ENCODE peak calls at places on chromosomes 1 and 21, in six cellular contexts. J is upper lobe of right lung, D is fibroblast of lung, Q is sigmoid colon, W is heart left ventricle, H is body of pancreas. F is an unnamed sample. For H3K9me3 and H3K4me1, the result is how much of the 10 kb centered on the place peaks cover.

GRCh38 chr21:39066829-39067785 is 116.1 kb downstream of the PSMG1 start:
- DNase-seq in D (no peak), Q (no peak), W (no peak), J (no peak), H (no peak), F (no peak)

GRCh38 chr1:29974345-29974744 is 738.0 kb downstream of the PTPRU start:
- DNase-seq in H (no peak), D (peak), J (no peak), W (no peak), Q (no peak), F (no peak)

GRCh38 chr1:92961896-92962752 is 862 bp upstream of the DIPK1A start:
- DNase-seq in J (no peak), Q (peak), W (no peak), H (peak), D (peak), F (peak)

GRCh38 chr1:29490204-29490934 is 254.0 kb downstream of the PTPRU start:
- DNase-seq in H (no peak), W (no peak), J (no peak), Q (peak), D (no peak), F (no peak)

GRCh38 chr1:229229137-229229720 is 41.7 kb upstream of the RAB4A start:
- DNase-seq in J (no peak), W (no peak), Q (peak), D (peak), H (peak), F (no peak)

GRCh38 chr21:26028183-26028582 is 142.4 kb downstream of the APP start:
- DNase-seq in J (no peak), W (no peak), D (peak), H (no peak), Q (no peak), F (no peak)

GRCh38 chr1:226436472-226436854 is 28.6 kb upstream of the PARP1 start:
- DNase-seq in Q (no peak), W (no peak), J (no peak), D (no peak), H (no peak), F (no peak)

GRCh38 chr1:17539526-17540254 is at the start of gene ARHGEF10L:
- DNase-seq in Q (no peak), J (peak), H (peak), W (peak), D (no peak), F (no peak)

GRCh38 chr1:240652554-240652953 is 40.6 kb upstream of the GREM2 start:
- DNase-seq in J (no peak), H (no peak), W (no peak), Q (no peak), D (no peak), F (no peak)

GRCh38 chr1:247100676-247101279 is 3.4 kb downstream of the ZNF669 start:
- DNase-seq in W (no peak), D (no peak), Q (no peak), J (no peak), H (no peak), F (no peak)
- H3K9me3 ChIP-seq in W (half or more), D (under half), Q (under half), J (under half), H (under half), F (under half)

DNA sequence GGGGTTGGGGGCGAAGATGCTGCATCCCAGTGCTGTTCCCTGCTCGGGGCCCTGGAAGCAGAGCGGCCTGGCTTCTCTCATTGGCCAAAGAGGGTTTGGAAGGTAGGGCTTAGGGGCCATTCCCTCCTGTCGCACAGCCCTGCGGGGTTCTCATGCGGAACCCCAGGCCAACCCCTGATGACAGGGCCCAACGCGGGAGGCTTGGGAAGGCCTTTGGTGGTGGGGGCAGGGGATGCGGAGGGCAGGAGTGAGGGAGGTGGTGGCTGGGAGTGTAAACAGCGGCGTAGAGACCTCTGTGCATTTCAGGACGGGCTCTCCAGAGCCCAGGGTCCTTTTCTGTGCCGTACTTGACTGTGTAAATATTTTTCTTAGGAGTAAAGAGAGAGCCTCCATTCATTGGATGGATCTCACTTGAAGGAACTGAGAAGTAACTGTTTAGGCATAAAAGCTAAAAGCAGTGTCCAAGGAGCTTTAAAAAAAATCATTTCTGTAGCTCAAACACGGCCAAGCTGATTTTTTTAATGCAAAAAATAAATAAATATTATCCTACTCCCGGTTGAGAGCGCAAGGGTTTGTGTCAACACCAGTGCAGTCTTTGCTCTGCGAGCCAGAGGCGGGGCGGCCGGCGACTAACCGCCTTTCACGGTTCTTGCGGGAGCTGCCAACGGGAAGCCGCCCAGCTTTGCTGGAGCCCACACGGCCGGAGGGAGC is 169.1 kb downstream of the PRDM16 start:
- DNase-seq in J (peak), D (no peak), W (no peak), Q (no peak), H (no peak), F (no peak)
- H3K4me1 ChIP-seq in J (under half), D (under half), W (under half), Q (under half), H (under half), F (under half)

DNA sequence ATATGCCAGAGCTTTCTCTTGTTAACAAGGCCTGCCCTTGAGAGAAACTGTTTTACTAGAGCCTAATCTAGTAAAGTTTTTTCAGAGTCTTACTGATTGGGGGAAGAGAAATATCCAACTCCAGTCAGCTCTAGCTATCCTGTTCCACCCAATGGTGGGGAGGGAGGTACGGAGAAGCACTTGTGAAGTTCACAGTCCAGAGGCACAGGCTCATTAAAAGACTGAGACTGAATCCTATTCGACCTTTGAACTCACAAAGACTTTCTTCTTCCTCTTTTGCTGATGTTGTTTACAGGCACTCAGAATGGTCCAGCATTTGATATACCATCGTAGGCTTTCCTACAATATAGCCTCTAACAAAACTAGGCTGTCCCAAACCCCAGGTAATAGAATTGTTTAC is 15.5 kb upstream of the SFT2D2 start:
- DNase-seq in D (no peak), H (no peak), Q (no peak), J (no peak), W (no peak), F (no peak)
- H3K9me3 ChIP-seq in D (under half), H (under half), Q (under half), J (under half), W (under half), F (under half)

DNA sequence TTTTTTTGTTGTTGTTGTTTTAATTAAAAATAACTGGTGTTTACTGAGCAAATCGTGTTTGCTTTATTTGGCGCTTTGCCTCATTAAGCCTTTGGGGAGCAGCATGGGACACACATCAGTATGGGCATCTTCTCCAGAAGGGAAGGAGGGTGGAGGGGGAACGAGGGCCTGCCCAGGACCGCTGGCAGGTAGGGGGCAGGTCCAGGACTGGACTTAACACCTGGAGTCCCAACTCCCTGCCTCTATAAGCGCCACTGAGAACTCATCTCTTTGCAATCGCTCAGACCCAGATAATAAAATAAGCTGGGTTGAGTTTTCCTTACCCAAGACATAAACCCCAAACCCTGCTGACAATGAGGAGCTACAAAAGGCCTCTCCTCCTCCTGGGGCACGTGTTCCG is 15.1 kb downstream of the ABCG1 start:
- DNase-seq in W (no peak), D (no peak), J (no peak), Q (no peak), H (no peak), F (no peak)
- H3K4me1 ChIP-seq in W (half or more), D (under half), J (half or more), Q (half or more), H (under half), F (half or more)

GRCh38 chr1:147080671-147081394 is 91.4 kb downstream of the PRKAB2 start:
- DNase-seq in H (no peak), D (no peak), Q (no peak), W (no peak), J (no peak), F (no peak)

GRCh38 chr1:147079400-147080012 is 92.8 kb downstream of the PRKAB2 start:
- DNase-seq in J (no peak), D (no peak), W (no peak), H (no peak), Q (no peak), F (no peak)

GRCh38 chr1:147077936-147078605 is 94.2 kb downstream of the PRKAB2 start:
- DNase-seq in J (no peak), W (no peak), H (no peak), Q (no peak), D (no peak), F (no peak)

GRCh38 chr1:147078606-147079399 is 93.5 kb downstream of the PRKAB2 start:
- DNase-seq in D (no peak), W (no peak), Q (no peak), H (no peak), J (no peak), F (no peak)

DNA sequence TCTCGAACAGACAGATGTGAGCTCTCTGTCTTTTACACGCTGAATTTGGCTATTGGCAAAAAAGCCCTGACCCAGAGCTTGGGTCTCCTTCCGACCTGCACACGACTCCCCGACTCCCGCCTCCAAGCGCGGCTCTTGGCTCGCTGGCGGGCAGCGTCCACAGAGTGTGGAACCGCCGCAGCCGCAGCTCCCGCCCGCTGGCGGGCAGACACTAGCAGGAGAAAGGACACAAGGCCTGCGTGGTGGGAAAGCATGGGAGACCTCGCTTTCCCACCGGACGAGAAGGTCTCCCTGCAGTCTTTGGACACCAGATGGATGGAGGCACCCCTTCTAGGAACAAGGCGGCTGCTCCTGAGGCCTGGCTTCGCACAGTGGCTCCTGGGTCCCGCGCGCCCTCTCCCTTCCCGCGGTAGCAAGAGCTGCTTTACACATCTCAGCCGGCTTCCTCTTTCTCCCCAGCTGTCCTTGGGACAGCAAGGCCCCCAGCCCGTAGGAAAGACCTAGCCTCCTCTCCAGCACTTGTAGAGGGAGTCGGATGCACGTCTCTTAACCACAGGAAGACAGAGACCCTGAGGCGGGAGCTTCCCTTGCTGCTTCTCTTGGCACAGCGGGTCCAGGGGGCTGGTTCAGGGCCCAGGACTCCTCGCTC is 92.1 kb downstream of the PRKAB2 start:
- DNase-seq in Q (no peak), D (no peak), J (peak), W (no peak), H (peak), F (peak)
- H3K9me3 ChIP-seq in Q (under half), D (under half), J (under half), W (under half), H (under half), F (under half)

DNA sequence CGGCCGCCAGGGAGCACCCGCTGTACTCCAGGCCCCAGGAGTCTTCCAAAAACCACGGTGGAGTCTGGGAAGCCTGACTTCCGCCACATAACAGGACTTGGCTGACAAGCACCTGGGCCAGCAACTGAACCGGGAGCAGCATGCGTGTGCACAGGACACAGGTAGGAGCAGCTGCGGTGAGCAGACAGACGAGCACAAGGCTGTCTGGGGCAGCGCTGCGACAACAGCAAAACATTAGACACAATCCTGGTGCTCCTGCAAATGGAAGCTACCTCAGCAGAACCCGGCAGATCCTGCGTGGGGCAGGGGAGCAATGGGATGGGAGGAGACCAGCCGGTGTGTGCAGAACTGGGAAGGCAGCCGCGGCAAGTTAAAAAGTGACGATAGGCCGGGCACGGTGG is 80.4 kb downstream of the NPHP4 start:
- DNase-seq in W (no peak), Q (no peak), H (no peak), D (no peak), J (no peak), F (no peak)
- H3K4me1 ChIP-seq in W (under half), Q (under half), H (under half), D (under half), J (under half), F (under half)

DNA sequence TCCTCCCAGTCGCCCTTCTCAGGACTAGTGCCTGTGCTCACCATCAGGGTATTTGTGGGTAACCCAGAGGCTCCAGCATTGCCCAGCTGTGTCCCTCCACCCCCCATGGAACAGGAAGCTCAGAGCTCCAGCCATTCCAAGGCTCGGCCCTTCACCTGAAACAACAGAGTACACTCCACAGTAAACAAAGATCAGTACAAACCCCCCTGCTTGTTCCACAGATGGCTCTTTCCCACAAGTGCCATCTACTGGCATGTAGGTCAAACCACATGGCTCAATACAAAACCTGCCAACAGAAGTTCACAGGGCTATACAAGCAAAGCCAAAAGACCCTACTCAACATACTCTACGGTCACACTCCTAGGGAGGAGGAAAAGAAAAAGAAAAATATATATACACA is 258.7 kb downstream of the AGBL4 start:
- DNase-seq in D (no peak), J (no peak), H (peak), Q (no peak), W (no peak), F (no peak)
- H3K9me3 ChIP-seq in D (under half), J (under half), H (under half), Q (under half), W (under half), F (under half)